ENCODE peak calls at places on chromosomes 13 and 19, in seven cellular contexts. One of them, this sample, is unnamed.

GRCh38 chr19:53910170-53910518 is 1.1 kb downstream of the CACNG7 start:
- DNase-seq in GM12878: no peak
- DNase-seq in HCT116: no peak
- DNase-seq in SK-N-SH: peak
- DNase-seq in K562: no peak
- DNase-seq in H1: no peak
- DNase-seq in HepG2: no peak
- DNase-seq in this sample: no peak

GRCh38 chr19:16825312-16826168 is 3.7 kb upstream of the SIN3B start:
- DNase-seq in K562: no peak
- DNase-seq in HepG2: no peak
- DNase-seq in SK-N-SH: peak
- DNase-seq in HCT116: no peak
- DNase-seq in GM12878: no peak
- DNase-seq in H1: no peak
- DNase-seq in this sample: no peak

GRCh38 chr19:55434356-55434755 is 8.7 kb downstream of the SHISA7 start:
- DNase-seq in HCT116: no peak
- DNase-seq in SK-N-SH: no peak
- DNase-seq in H1: no peak
- DNase-seq in HepG2: no peak
- DNase-seq in K562: no peak
- DNase-seq in GM12878: no peak
- DNase-seq in this sample: no peak

GRCh38 chr19:2321565-2322283 is 6.7 kb downstream of the LSM7 start:
- DNase-seq in H1: no peak
- DNase-seq in K562: no peak
- DNase-seq in HepG2: no peak
- DNase-seq in SK-N-SH: no peak
- DNase-seq in HCT116: no peak
- DNase-seq in GM12878: no peak
- DNase-seq in this sample: no peak

GRCh38 chr19:50695251-50696064 is 24.1 kb downstream of the SHANK1 start:
- DNase-seq in H1: no peak
- DNase-seq in SK-N-SH: peak
- DNase-seq in HCT116: no peak
- DNase-seq in HepG2: no peak
- DNase-seq in GM12878: no peak
- DNase-seq in K562: peak
- DNase-seq in this sample: peak

GRCh38 chr19:5478925-5479588 is 23.8 kb downstream of the ZNRF4 start:
- DNase-seq in H1: no peak
- DNase-seq in HepG2: no peak
- DNase-seq in SK-N-SH: no peak
- DNase-seq in GM12878: no peak
- DNase-seq in K562: no peak
- DNase-seq in HCT116: no peak
- DNase-seq in this sample: no peak

GRCh38 chr13:47025791-47026419 is 129.1 kb upstream of the HTR2A start:
- DNase-seq in H1: no peak
- DNase-seq in HCT116: no peak
- DNase-seq in SK-N-SH: no peak
- DNase-seq in GM12878: no peak
- DNase-seq in HepG2: no peak
- DNase-seq in K562: no peak
- DNase-seq in this sample: no peak

GRCh38 chr13:25840261-25840660 is 211.6 kb downstream of the SHISA2 start:
- DNase-seq in H1: no peak
- DNase-seq in SK-N-SH: no peak
- DNase-seq in HepG2: no peak
- DNase-seq in HCT116: no peak
- DNase-seq in K562: no peak
- DNase-seq in GM12878: no peak
- DNase-seq in this sample: no peak

GRCh38 chr19:31408460-31409124 is 59.4 kb upstream of the TSHZ3 start:
- DNase-seq in HCT116: no peak
- DNase-seq in HepG2: no peak
- DNase-seq in H1: no peak
- DNase-seq in K562: no peak
- DNase-seq in GM12878: no peak
- DNase-seq in SK-N-SH: no peak
- DNase-seq in this sample: no peak

GRCh38 chr13:97353927-97354326 is 80.0 kb upstream of the RAP2A start:
- DNase-seq in H1: no peak
- DNase-seq in HepG2: no peak
- DNase-seq in GM12878: no peak
- DNase-seq in SK-N-SH: no peak
- DNase-seq in HCT116: no peak
- DNase-seq in K562: no peak
- DNase-seq in this sample: no peak

GRCh38 chr19:54432144-54432738 is 16.8 kb upstream of the LENG8 start:
- DNase-seq in GM12878: no peak
- DNase-seq in H1: no peak
- DNase-seq in HCT116: peak
- DNase-seq in SK-N-SH: no peak
- DNase-seq in K562: no peak
- DNase-seq in HepG2: no peak
- DNase-seq in this sample: peak

GRCh38 chr19:3708207-3708931 is at the start of gene TJP3:
- DNase-seq in GM12878: no peak
- DNase-seq in HCT116: peak
- DNase-seq in K562: no peak
- DNase-seq in HepG2: peak
- DNase-seq in SK-N-SH: peak
- DNase-seq in H1: no peak
- DNase-seq in this sample: peak

GRCh38 chr13:40377783-40378182 is 288.7 kb downstream of the FOXO1 start:
- DNase-seq in GM12878: no peak
- DNase-seq in HepG2: no peak
- DNase-seq in SK-N-SH: no peak
- DNase-seq in K562: no peak
- DNase-seq in HCT116: no peak
- DNase-seq in H1: no peak
- DNase-seq in this sample: no peak

GRCh38 chr19:6685962-6686627 is 16.1 kb upstream of the TNFSF14 start:
- DNase-seq in GM12878: no peak
- DNase-seq in HepG2: no peak
- DNase-seq in SK-N-SH: no peak
- DNase-seq in K562: no peak
- DNase-seq in HCT116: no peak
- DNase-seq in H1: no peak
- DNase-seq in this sample: no peak

GRCh38 chr13:107035186-107035585 is 467.2 kb upstream of the ARGLU1 start:
- DNase-seq in SK-N-SH: no peak
- DNase-seq in H1: no peak
- DNase-seq in HepG2: no peak
- DNase-seq in HCT116: no peak
- DNase-seq in GM12878: no peak
- DNase-seq in K562: no peak
- DNase-seq in this sample: no peak

GRCh38 chr13:96082640-96083039 is 7.3 kb upstream of the HS6ST3 start:
- DNase-seq in HepG2: no peak
- DNase-seq in K562: no peak
- DNase-seq in H1: no peak
- DNase-seq in GM12878: no peak
- DNase-seq in HCT116: no peak
- DNase-seq in SK-N-SH: no peak
- DNase-seq in this sample: no peak

GRCh38 chr13:103794526-103794925 is 728.3 kb upstream of the SLC10A2 start:
- DNase-seq in K562: no peak
- DNase-seq in H1: no peak
- DNase-seq in HCT116: no peak
- DNase-seq in GM12878: no peak
- DNase-seq in SK-N-SH: no peak
- DNase-seq in HepG2: no peak
- DNase-seq in this sample: no peak

GRCh38 chr13:100100115-100100879 is 11.4 kb downstream of the PCCA start:
- DNase-seq in GM12878: no peak
- DNase-seq in K562: no peak
- DNase-seq in H1: no peak
- DNase-seq in HepG2: peak
- DNase-seq in HCT116: no peak
- DNase-seq in SK-N-SH: no peak
- DNase-seq in this sample: no peak

GRCh38 chr13:27425918-27426630 is 1.7 kb downstream of the GTF3A start:
- DNase-seq in SK-N-SH: peak
- DNase-seq in H1: no peak
- DNase-seq in HepG2: peak
- DNase-seq in GM12878: peak
- DNase-seq in K562: peak
- DNase-seq in HCT116: peak
- DNase-seq in this sample: peak

GRCh38 chr19:6738726-6739389 is 622 bp upstream of the TRIP10 start:
- DNase-seq in GM12878: no peak
- DNase-seq in SK-N-SH: no peak
- DNase-seq in HCT116: no peak
- DNase-seq in HepG2: no peak
- DNase-seq in H1: no peak
- DNase-seq in K562: no peak
- DNase-seq in this sample: no peak

GRCh38 chr13:49307365-49307764 is 59.6 kb downstream of the CDADC1 start:
- DNase-seq in HepG2: no peak
- DNase-seq in GM12878: no peak
- DNase-seq in HCT116: no peak
- DNase-seq in K562: no peak
- DNase-seq in H1: no peak
- DNase-seq in SK-N-SH: no peak
- DNase-seq in this sample: no peak

GRCh38 chr19:29943615-29944014 is 1.6 kb downstream of the URI1 start:
- DNase-seq in K562: no peak
- DNase-seq in H1: no peak
- DNase-seq in SK-N-SH: no peak
- DNase-seq in GM12878: no peak
- DNase-seq in HepG2: no peak
- DNase-seq in HCT116: no peak
- DNase-seq in this sample: no peak

GRCh38 chr19:38361633-38362075 is 12.7 kb upstream of the PSMD8 start:
- DNase-seq in HCT116: peak
- DNase-seq in HepG2: peak
- DNase-seq in H1: peak
- DNase-seq in GM12878: no peak
- DNase-seq in K562: peak
- DNase-seq in SK-N-SH: peak
- DNase-seq in this sample: peak

GRCh38 chr19:49473868-49474544 is at the start of gene FLT3LG:
- DNase-seq in GM12878: no peak
- DNase-seq in H1: no peak
- DNase-seq in HCT116: no peak
- DNase-seq in HepG2: peak
- DNase-seq in SK-N-SH: peak
- DNase-seq in K562: peak
- DNase-seq in this sample: peak

DNA sequence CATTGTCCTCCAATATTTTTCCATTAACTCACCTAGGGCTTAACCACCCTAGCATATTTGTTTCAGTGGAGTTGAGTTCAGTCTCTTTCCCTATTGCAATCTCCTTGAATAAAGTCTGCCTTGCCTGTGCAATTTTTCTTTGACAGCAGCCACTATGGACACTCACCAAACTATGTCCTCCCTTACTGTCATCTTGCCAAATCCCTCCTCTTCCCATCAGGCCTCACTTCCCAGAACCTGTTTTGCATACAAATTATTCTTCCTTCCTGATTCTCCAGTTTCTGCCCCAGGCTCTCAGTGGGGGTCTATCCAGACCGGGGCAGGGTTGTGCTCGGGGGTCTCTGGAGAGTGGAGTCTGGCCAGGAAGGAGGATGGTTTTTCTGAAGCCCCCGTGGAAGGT is 2.2 kb upstream of the LYPD5 start:
- DNase-seq in HCT116: no peak
- DNase-seq in GM12878: no peak
- DNase-seq in HepG2: no peak
- DNase-seq in K562: no peak
- DNase-seq in SK-N-SH: no peak
- DNase-seq in H1: no peak
- DNase-seq in this sample: no peak
- TF ChIP-seq JUND in HCT116: no peak
- TF ChIP-seq JUND in GM12878: no peak
- TF ChIP-seq JUND in HepG2: no peak
- TF ChIP-seq JUND in K562: no peak
- TF ChIP-seq JUND in SK-N-SH: no peak
- TF ChIP-seq JUND in H1: no peak
- TF ChIP-seq JUND in this sample: no peak

DNA sequence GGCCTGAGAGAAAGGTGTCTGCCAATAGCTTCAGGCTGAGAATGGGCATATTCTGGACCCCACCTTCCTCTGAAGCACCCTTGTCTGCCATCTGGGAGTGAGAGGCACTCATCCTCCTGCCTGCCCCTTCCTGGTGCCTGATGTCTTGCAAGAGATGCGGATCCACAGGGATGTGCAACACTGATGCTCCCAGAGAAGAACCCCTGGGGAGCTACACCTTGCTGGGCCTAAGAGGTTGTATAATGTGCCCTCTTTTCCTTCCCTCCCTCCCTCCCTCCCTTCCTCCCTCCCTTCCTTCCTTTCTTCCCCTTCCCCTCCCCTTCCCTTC is 34.6 kb downstream of the ADPRHL1 start:
- DNase-seq in HepG2: no peak
- DNase-seq in GM12878: no peak
- DNase-seq in SK-N-SH: no peak
- DNase-seq in HCT116: no peak
- DNase-seq in H1: no peak
- DNase-seq in K562: no peak
- DNase-seq in this sample: no peak
- TF ChIP-seq JUND in HepG2: no peak
- TF ChIP-seq JUND in GM12878: no peak
- TF ChIP-seq JUND in SK-N-SH: no peak
- TF ChIP-seq JUND in HCT116: no peak
- TF ChIP-seq JUND in H1: no peak
- TF ChIP-seq JUND in K562: no peak
- TF ChIP-seq JUND in this sample: no peak

GRCh38 chr13:98780451-98780850 is 28.0 kb upstream of the SLC15A1 start:
- DNase-seq in SK-N-SH: no peak
- DNase-seq in K562: no peak
- DNase-seq in HepG2: no peak
- DNase-seq in HCT116: no peak
- DNase-seq in GM12878: no peak
- DNase-seq in H1: no peak
- DNase-seq in this sample: no peak
- TF ChIP-seq JUND in SK-N-SH: no peak
- TF ChIP-seq JUND in K562: no peak
- TF ChIP-seq JUND in HepG2: no peak
- TF ChIP-seq JUND in HCT116: no peak
- TF ChIP-seq JUND in GM12878: no peak
- TF ChIP-seq JUND in H1: no peak
- TF ChIP-seq JUND in this sample: no peak

DNA sequence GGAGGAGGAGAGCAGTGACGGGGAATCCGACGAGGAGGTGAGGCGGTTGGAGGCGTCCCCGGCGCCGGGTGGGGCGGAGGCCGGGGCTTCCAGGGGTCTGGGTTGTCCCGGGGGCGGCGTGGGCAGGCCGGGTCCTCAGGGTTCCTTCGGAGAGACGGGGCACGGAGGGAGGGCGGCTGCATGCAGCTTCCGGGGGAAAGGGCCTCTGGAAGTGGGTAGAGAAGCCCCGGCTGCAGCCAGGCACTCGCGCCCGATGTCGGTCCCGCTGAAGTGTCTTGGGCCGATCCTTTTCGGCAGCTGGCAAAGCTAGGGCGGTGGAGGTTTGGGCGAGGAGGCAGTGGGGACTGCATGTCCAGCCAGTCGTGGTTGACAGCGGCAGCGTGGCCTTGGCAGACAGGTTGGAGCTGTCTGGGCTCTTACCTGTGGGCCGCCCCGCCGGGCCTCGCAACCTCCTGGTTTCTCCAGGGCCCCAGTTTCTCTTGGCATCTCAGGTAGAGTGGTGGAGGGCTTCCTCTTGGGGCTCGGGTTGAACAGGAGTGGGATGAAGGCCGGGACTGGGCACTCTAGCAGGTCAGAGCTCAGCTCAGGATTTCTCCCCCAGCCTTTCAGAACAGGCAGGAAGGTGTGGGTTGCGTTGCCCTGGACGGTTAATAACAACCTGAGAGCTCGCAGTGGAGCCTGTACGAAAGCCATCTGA is 690 bp downstream of the KMT2B start:
- DNase-seq in HCT116: no peak
- DNase-seq in HepG2: no peak
- DNase-seq in GM12878: no peak
- DNase-seq in SK-N-SH: peak
- DNase-seq in H1: no peak
- DNase-seq in K562: no peak
- DNase-seq in this sample: no peak
- TF ChIP-seq JUND in HCT116: no peak
- TF ChIP-seq JUND in HepG2: no peak
- TF ChIP-seq JUND in GM12878: no peak
- TF ChIP-seq JUND in SK-N-SH: no peak
- TF ChIP-seq JUND in H1: no peak
- TF ChIP-seq JUND in K562: no peak
- TF ChIP-seq JUND in this sample: no peak